ENCODE peak calls at places on chromosomes 1 and 21, in ten cellular contexts. N is transverse colon, H is AG04450, O is ovary, U is IMR-90, I is Panc1, Y is pancreas, J is neural progenitor cell, D is right atrium auricular region, R is upper lobe of right lung. E is an unnamed sample. For H3K9me3, the result is how much of the 10 kb centered on the place peaks cover.

GRCh38 chr1:211920602-211921226 is 90.2 kb upstream of the LPGAT1 start:
- DNase-seq in N (no peak), H (no peak), O (no peak), U (no peak), I (no peak), Y (no peak), J (no peak), D (no peak), R (no peak), E (no peak)

GRCh38 chr1:100552922-100553321 is 15.0 kb downstream of the GPR88 start:
- DNase-seq in N (no peak), H (no peak), O (no peak), U (no peak), I (no peak), Y (no peak), J (no peak), D (no peak), R (no peak), E (no peak)

GRCh38 chr1:153513666-153514065 is 22.1 kb downstream of the S100A6 start:
- DNase-seq in N (no peak), H (no peak), O (no peak), U (no peak), I (no peak), Y (no peak), J (no peak), D (no peak), R (no peak), E (no peak)

GRCh38 chr1:24437631-24438396 is 22.2 kb downstream of the NIPAL3 start:
- DNase-seq in N (no peak), H (no peak), O (no peak), U (peak), I (no peak), Y (no peak), J (no peak), D (no peak), R (no peak), E (no peak)

GRCh38 chr1:243575070-243575469 is 275.0 kb downstream of the AKT3 start:
- DNase-seq in N (no peak), H (no peak), O (no peak), U (peak), I (no peak), Y (no peak), J (no peak), D (no peak), R (no peak), E (no peak)

GRCh38 chr21:32771134-32771523 is 426 bp downstream of the PAXBP1 start:
- DNase-seq in N (peak), H (peak), O (peak), U (peak), I (no peak), Y (peak), J (peak), D (peak), R (peak), E (peak)

GRCh38 chr21:43278766-43279577 is 110.2 kb downstream of the CRYAA start:
- DNase-seq in N (no peak), H (no peak), O (no peak), U (no peak), I (no peak), Y (peak), J (no peak), D (no peak), R (peak), E (peak)

GRCh38 chr1:151898519-151898991 is 10.8 kb downstream of the THEM4 start:
- DNase-seq in N (peak), H (no peak), O (no peak), U (no peak), I (no peak), Y (peak), J (no peak), D (no peak), R (no peak), E (no peak)

GRCh38 chr1:198290089-198290683 is 133.4 kb downstream of the NEK7 start:
- DNase-seq in N (no peak), H (no peak), O (no peak), U (no peak), I (no peak), Y (no peak), J (no peak), D (no peak), R (no peak), E (no peak)

GRCh38 chr1:116556289-116557006 is 14.4 kb downstream of the CD58 start:
- DNase-seq in N (peak), H (no peak), O (no peak), U (peak), I (no peak), Y (no peak), J (no peak), D (peak), R (peak), E (no peak)

GRCh38 chr1:86507935-86508582 is 38.8 kb upstream of the CLCA4 start:
- DNase-seq in N (no peak), H (peak), O (no peak), U (peak), I (no peak), Y (no peak), J (peak), D (no peak), R (no peak), E (no peak)

GRCh38 chr21:34630536-34631143 is 15.7 kb upstream of the RCAN1 start:
- DNase-seq in N (no peak), H (no peak), O (no peak), U (peak), I (peak), Y (no peak), J (peak), D (no peak), R (no peak), E (no peak)

GRCh38 chr1:8349961-8350360 is 32.0 kb downstream of the SLC45A1 start:
- DNase-seq in N (no peak), H (no peak), O (peak), U (no peak), I (no peak), Y (no peak), J (no peak), D (peak), R (no peak), E (peak)

GRCh38 chr1:87392241-87393192 is 63.8 kb downstream of the LMO4 start:
- DNase-seq in N (no peak), H (no peak), O (no peak), U (peak), I (no peak), Y (no peak), J (no peak), D (no peak), R (no peak), E (no peak)

GRCh38 chr1:13749543-13750307 is 49.7 kb downstream of the PRDM2 start:
- DNase-seq in N (peak), H (no peak), O (peak), U (peak), I (no peak), Y (peak), J (peak), D (peak), R (peak), E (peak)

GRCh38 chr1:183822081-183822611 is 17.2 kb downstream of the RGL1 start:
- DNase-seq in N (no peak), H (no peak), O (peak), U (peak), I (no peak), Y (no peak), J (no peak), D (no peak), R (no peak), E (no peak)

GRCh38 chr1:155324717-155325595 is 4.3 kb downstream of the RUSC1 start:
- DNase-seq in N (peak), H (no peak), O (peak), U (peak), I (no peak), Y (peak), J (peak), D (no peak), R (peak), E (peak)

GRCh38 chr1:37477946-37478345 is 3.6 kb downstream of the ZC3H12A start:
- DNase-seq in N (peak), H (no peak), O (no peak), U (no peak), I (no peak), Y (no peak), J (no peak), D (peak), R (no peak), E (peak)

GRCh38 chr1:31703431-31704260 is at the start of gene COL16A1:
- DNase-seq in N (peak), H (no peak), O (peak), U (peak), I (no peak), Y (peak), J (peak), D (peak), R (peak), E (peak)

GRCh38 chr1:225422795-225423517 is 4.9 kb downstream of the LBR start:
- DNase-seq in N (no peak), H (no peak), O (no peak), U (no peak), I (no peak), Y (no peak), J (no peak), D (no peak), R (no peak), E (no peak)

GRCh38 chr1:49841767-49842166 is 182.0 kb downstream of the AGBL4 start:
- DNase-seq in N (no peak), H (no peak), O (no peak), U (no peak), I (no peak), Y (no peak), J (no peak), D (no peak), R (no peak), E (no peak)
- H3K9me3 ChIP-seq in N (under half), H (under half), O (under half), U (under half), I (under half), Y (under half), J (under half), D (under half), R (under half), E (under half)

GRCh38 chr21:25607151-25607811 is at the start of gene MRPL39:
- DNase-seq in N (peak), H (peak), O (peak), U (peak), I (peak), Y (peak), J (peak), D (peak), R (peak), E (peak)

DNA sequence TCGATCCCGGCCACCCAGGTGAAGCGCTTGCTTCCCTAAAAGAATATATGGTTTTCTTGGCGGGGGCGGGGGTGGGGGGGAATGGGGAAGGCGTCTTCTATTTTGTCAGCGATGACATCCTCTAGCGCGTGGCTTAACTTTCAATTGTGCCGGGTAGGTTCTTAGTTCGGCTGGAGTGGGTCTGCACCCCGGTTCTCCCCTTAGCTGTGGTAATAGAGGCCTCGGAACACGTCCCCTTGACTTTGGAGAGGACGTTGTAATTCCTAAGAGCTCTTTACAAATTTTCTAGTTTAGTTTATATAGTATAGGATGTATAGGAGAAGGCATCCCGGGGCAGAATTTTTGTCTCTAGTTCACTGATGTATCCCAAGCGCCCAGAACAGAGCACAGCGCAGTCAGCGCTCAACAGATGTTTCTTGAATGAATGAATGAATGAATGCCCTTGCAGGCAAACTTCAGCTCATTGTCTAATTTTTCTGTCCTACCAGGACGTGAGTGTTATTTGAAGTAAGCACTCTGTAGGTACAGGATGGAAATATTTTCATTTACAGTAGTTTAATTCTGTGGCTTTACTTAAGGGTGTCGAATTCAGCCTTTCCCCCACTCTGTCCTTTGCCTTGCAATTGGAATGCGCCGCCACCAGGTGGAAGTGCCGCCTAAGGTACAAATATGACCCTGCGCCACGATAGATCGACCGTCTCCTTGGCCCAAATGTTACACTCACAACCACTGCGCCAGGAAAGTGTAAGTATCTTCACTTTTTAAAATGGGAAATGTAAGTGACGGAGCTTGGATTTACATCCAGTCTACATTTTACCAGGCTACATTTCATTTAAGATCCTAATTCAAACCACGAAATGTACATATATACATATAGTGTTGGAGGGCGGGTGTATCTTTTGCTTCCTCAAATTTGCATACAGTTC is 794 bp upstream of the MRPL39 start:
- DNase-seq in N (peak), H (peak), O (peak), U (peak), I (peak), Y (peak), J (peak), D (peak), R (peak), E (peak)
- H3K27ac ChIP-seq in N (peak), H (no peak), O (no peak), U (no peak), I (peak), Y (no peak), J (no peak), D (peak), R (peak), E (no peak)

DNA sequence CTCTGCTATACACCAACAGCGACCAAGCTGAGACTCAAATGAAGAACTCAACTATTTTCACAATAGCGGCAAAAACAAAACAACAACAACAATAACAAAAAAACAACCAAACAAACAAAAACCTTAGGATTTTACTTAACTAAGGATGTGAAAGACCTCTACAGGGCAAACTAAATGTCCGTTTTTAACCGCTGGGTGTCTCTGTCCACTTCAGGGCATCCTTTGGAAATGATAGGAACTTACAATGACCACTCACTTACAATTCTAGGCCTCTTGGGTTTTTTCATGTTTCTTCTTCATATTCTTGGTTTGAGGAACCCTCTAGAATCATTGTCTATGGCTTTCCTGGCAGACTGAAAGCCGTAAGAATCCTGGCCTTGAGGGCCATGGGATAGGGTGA is 134.0 kb upstream of the FAM78B start:
- DNase-seq in N (no peak), H (no peak), O (no peak), U (no peak), I (no peak), Y (no peak), J (no peak), D (no peak), R (no peak), E (no peak)
- TF ChIP-seq CTCF in N (no peak), H (no peak), O (no peak), U (no peak), I (peak), Y (no peak), J (no peak), D (no peak), R (no peak), E (no peak)

GRCh38 chr21:7947422-7947821 is 2574.0 kb upstream of the TPTE start:
- DNase-seq in N (no peak), H (no peak), O (no peak), U (no peak), I (no peak), Y (no peak), J (no peak), D (no peak), R (no peak), E (no peak)

GRCh38 chr21:7951854-7952519 is 2569.4 kb upstream of the TPTE start:
- DNase-seq in N (no peak), H (no peak), O (no peak), U (no peak), I (no peak), Y (no peak), J (no peak), D (no peak), R (no peak), E (no peak)

GRCh38 chr21:7957713-7958064 is 2563.7 kb upstream of the TPTE start:
- DNase-seq in N (no peak), H (no peak), O (no peak), U (no peak), I (no peak), Y (no peak), J (no peak), D (no peak), R (no peak), E (no peak)

GRCh38 chr21:7952648-7953047 is 2568.7 kb upstream of the TPTE start:
- DNase-seq in N (no peak), H (no peak), O (no peak), U (no peak), I (no peak), Y (no peak), J (no peak), D (no peak), R (no peak), E (no peak)

GRCh38 chr21:7953058-7953457 is 2568.3 kb upstream of the TPTE start:
- DNase-seq in N (no peak), H (no peak), O (no peak), U (no peak), I (no peak), Y (no peak), J (no peak), D (no peak), R (no peak), E (no peak)
- H3K9me3 ChIP-seq in N (half or more), H (half or more), O (under half), U (half or more), I (under half), Y (under half), J (half or more), D (half or more), R (half or more), E (half or more)

GRCh38 chr1:10669570-10669969 is 126.9 kb downstream of the CASZ1 start:
- DNase-seq in N (no peak), H (no peak), O (no peak), U (no peak), I (no peak), Y (no peak), J (no peak), D (no peak), R (no peak), E (no peak)

GRCh38 chr1:10668241-10668761 is 128.1 kb downstream of the CASZ1 start:
- DNase-seq in N (no peak), H (no peak), O (no peak), U (no peak), I (no peak), Y (no peak), J (peak), D (no peak), R (no peak), E (no peak)

GRCh38 chr1:10665930-10666850 is 130.3 kb downstream of the CASZ1 start:
- DNase-seq in N (peak), H (no peak), O (no peak), U (no peak), I (no peak), Y (peak), J (no peak), D (peak), R (peak), E (peak)

GRCh38 chr1:10670190-10670589 is 126.3 kb downstream of the CASZ1 start:
- DNase-seq in N (no peak), H (no peak), O (no peak), U (no peak), I (no peak), Y (no peak), J (no peak), D (no peak), R (no peak), E (no peak)

GRCh38 chr1:10667815-10668214 is 128.6 kb downstream of the CASZ1 start:
- DNase-seq in N (no peak), H (no peak), O (no peak), U (no peak), I (no peak), Y (no peak), J (no peak), D (no peak), R (no peak), E (no peak)
- H3K27ac ChIP-seq in N (peak), H (no peak), O (no peak), U (no peak), I (no peak), Y (no peak), J (peak), D (peak), R (peak), E (peak)